ENCODE peak calls at places on chromosomes 1 and 21, in six cellular contexts. One of them, this sample, is unnamed.

GRCh38 chr1:77536813-77537212 is 145.6 kb downstream of the ZZZ3 start:
- DNase-seq in GM20000: no peak
- DNase-seq in activated T-helper 1 cell treated with Interleukin-2 at 50 U/mL for 16 hours: no peak
- DNase-seq in cardiac fibroblast: peak
- DNase-seq in mesenteric fat pad: no peak
- DNase-seq in heart right ventricle: no peak
- DNase-seq in this sample: no peak

GRCh38 chr1:161933592-161934277 is 89.9 kb downstream of the OLFML2B start:
- DNase-seq in GM20000: no peak
- DNase-seq in activated T-helper 1 cell treated with Interleukin-2 at 50 U/mL for 16 hours: no peak
- DNase-seq in cardiac fibroblast: no peak
- DNase-seq in mesenteric fat pad: no peak
- DNase-seq in heart right ventricle: no peak
- DNase-seq in this sample: no peak

GRCh38 chr1:8494681-8495080 is 176.8 kb downstream of the SLC45A1 start:
- DNase-seq in GM20000: no peak
- DNase-seq in activated T-helper 1 cell treated with Interleukin-2 at 50 U/mL for 16 hours: no peak
- DNase-seq in cardiac fibroblast: no peak
- DNase-seq in mesenteric fat pad: no peak
- DNase-seq in heart right ventricle: no peak
- DNase-seq in this sample: no peak

GRCh38 chr21:21232320-21232719 is 234.1 kb downstream of the NCAM2 start:
- DNase-seq in GM20000: no peak
- DNase-seq in activated T-helper 1 cell treated with Interleukin-2 at 50 U/mL for 16 hours: no peak
- DNase-seq in cardiac fibroblast: peak
- DNase-seq in mesenteric fat pad: no peak
- DNase-seq in heart right ventricle: no peak
- DNase-seq in this sample: no peak

GRCh38 chr1:231272173-231272572 is 31.2 kb downstream of the GNPAT start:
- DNase-seq in GM20000: no peak
- DNase-seq in activated T-helper 1 cell treated with Interleukin-2 at 50 U/mL for 16 hours: no peak
- DNase-seq in cardiac fibroblast: peak
- DNase-seq in mesenteric fat pad: no peak
- DNase-seq in heart right ventricle: no peak
- DNase-seq in this sample: no peak

GRCh38 chr1:29643281-29643680 is 407.0 kb downstream of the PTPRU start:
- DNase-seq in GM20000: no peak
- DNase-seq in activated T-helper 1 cell treated with Interleukin-2 at 50 U/mL for 16 hours: no peak
- DNase-seq in cardiac fibroblast: no peak
- DNase-seq in mesenteric fat pad: peak
- DNase-seq in heart right ventricle: no peak
- DNase-seq in this sample: no peak

GRCh38 chr1:117654485-117655219 is 48.8 kb downstream of the TENT5C start:
- DNase-seq in GM20000: peak
- DNase-seq in activated T-helper 1 cell treated with Interleukin-2 at 50 U/mL for 16 hours: no peak
- DNase-seq in cardiac fibroblast: no peak
- DNase-seq in mesenteric fat pad: peak
- DNase-seq in heart right ventricle: no peak
- DNase-seq in this sample: no peak

GRCh38 chr1:23421752-23422312 is 2.7 kb downstream of the TCEA3 start:
- DNase-seq in GM20000: no peak
- DNase-seq in activated T-helper 1 cell treated with Interleukin-2 at 50 U/mL for 16 hours: no peak
- DNase-seq in cardiac fibroblast: peak
- DNase-seq in mesenteric fat pad: no peak
- DNase-seq in heart right ventricle: no peak
- DNase-seq in this sample: no peak

GRCh38 chr1:215523128-215523861 is 43.8 kb upstream of the KCTD3 start:
- DNase-seq in GM20000: no peak
- DNase-seq in activated T-helper 1 cell treated with Interleukin-2 at 50 U/mL for 16 hours: no peak
- DNase-seq in cardiac fibroblast: peak
- DNase-seq in mesenteric fat pad: no peak
- DNase-seq in heart right ventricle: no peak
- DNase-seq in this sample: no peak

GRCh38 chr21:45543710-45544448 is 1.6 kb upstream of the SLC19A1 start:
- DNase-seq in GM20000: no peak
- DNase-seq in activated T-helper 1 cell treated with Interleukin-2 at 50 U/mL for 16 hours: no peak
- DNase-seq in cardiac fibroblast: no peak
- DNase-seq in mesenteric fat pad: peak
- DNase-seq in heart right ventricle: peak
- DNase-seq in this sample: no peak

This sample was measured in effector memory CD4-positive, alpha-beta T cell.